ENCODE peak calls at places on chromosomes 13 and 19, in four cellular contexts. R is endodermal cell, V is HCT116, T is neural progenitor cell. Q is an unnamed sample.
A peak's percentile ranks its signal among the peaks of the same experiment; 100 is the strongest.

GRCh38 chr19:31285744-31286143 is 63.5 kb downstream of the TSHZ3 start:
- DNase-seq in R (no peak), V (no peak), T (peak; percentile 13), Q (no peak)

GRCh38 chr13:59490651-59491050 is 673.1 kb downstream of the DIAPH3 start:
- DNase-seq in R (no peak), V (no peak), T (no peak), Q (no peak)

GRCh38 chr13:48976677-48977625 is 1.2 kb downstream of the FNDC3A start:
- DNase-seq in V (no peak), R (no peak), T (no peak), Q (no peak)

GRCh38 chr13:30004204-30004603 is 153.8 kb upstream of the UBL3 start:
- DNase-seq in R (no peak), V (no peak), T (no peak), Q (no peak)

GRCh38 chr13:77599351-77599750 is 63.8 kb downstream of the SCEL start:
- DNase-seq in T (no peak), R (no peak), V (no peak), Q (no peak)

GRCh38 chr19:50162988-50163387 is at the start of gene IZUMO2:
- DNase-seq in T (no peak), V (no peak), R (peak; percentile 70), Q (peak; percentile 90)

GRCh38 chr13:46683879-46684278 is 113.1 kb downstream of the ESD start:
- DNase-seq in T (no peak), V (no peak), R (no peak), Q (no peak)

GRCh38 chr19:51339313-51339686 is 2.6 kb downstream of the VSIG10L start:
- DNase-seq in R (no peak), V (no peak), T (peak; percentile 85), Q (peak; percentile 90)

GRCh38 chr13:106599875-106600797 is 32.2 kb upstream of the ARGLU1 start:
- DNase-seq in T (no peak), V (no peak), R (no peak), Q (no peak)

GRCh38 chr13:79336971-79337370 is 69.1 kb downstream of the RBM26 start:
- DNase-seq in T (no peak), R (peak; percentile 47), V (no peak), Q (no peak)
- H3K36me3 ChIP-seq in T (peaks cover 44% of the 10 kb centered on the region), R (peaks cover 96% of the 10 kb centered on the region), V (peaks cover 32% of the 10 kb centered on the region), Q (peaks cover 6% of the 10 kb centered on the region)

DNA sequence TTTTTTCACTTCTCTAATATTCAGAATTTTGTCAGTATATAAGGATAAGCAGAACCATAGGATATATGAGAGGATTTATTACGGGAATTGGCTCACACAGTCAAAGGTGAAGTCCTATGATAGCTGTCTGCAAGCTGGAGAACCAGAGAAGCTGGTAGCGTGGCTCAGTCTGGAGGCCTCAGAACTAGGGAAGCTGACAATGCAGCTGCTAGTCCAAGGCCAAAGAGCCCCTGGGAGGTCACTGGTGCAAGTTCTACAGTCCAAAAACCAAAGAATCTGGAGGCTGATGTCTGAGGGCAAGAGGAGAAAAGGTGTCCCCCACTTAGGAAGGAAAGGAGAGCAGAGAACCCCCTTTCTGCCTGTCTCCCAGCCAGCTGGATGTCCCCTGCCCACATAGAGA is 114.4 kb downstream of the RNF17 start:
- DNase-seq in T (no peak), V (no peak), R (no peak), Q (no peak)
- H3K27me3 ChIP-seq in T (no peaks in the 10 kb centered on the region), V (no peaks in the 10 kb centered on the region), R (no peaks in the 10 kb centered on the region), Q (no peaks in the 10 kb centered on the region)

GRCh38 chr19:41932259-41933130 is 4.2 kb upstream of the ERFL start:
- DNase-seq in T (no peak), V (no peak), R (peak; percentile 63), Q (peak; percentile 73)
- H3K4me3 ChIP-seq in T (no peak overlapping the region), V (no peak overlapping the region), R (no peak overlapping the region), Q (no peak overlapping the region)

GRCh38 chr13:71865858-71866172 is 1.2 kb downstream of the DACH1 start:
- DNase-seq in V (no peak), R (no peak), T (peak; percentile 35), Q (peak; percentile 40)
- H3K36me3 ChIP-seq in V (no peaks in the 10 kb centered on the region), R (no peaks in the 10 kb centered on the region), T (no peaks in the 10 kb centered on the region), Q (no peaks in the 10 kb centered on the region)

GRCh38 chr19:5489511-5489910 is 34.3 kb downstream of the ZNRF4 start:
- DNase-seq in T (no peak), V (no peak), R (no peak), Q (no peak)
- H3K27me3 ChIP-seq in T (peaks cover 46% of the 10 kb centered on the region), V (no peaks in the 10 kb centered on the region), R (peaks cover 4% of the 10 kb centered on the region), Q (peaks cover 12% of the 10 kb centered on the region)